ENCODE peak calls at places on chromosomes 13 and 19, in seven cellular contexts. One of them, this sample, is unnamed.

GRCh38 chr13:28872427-28873176 is 52.5 kb downstream of the MTUS2 start:
- DNase-seq in A549: no peak
- DNase-seq in heart left ventricle: no peak
- DNase-seq in ELF-1: no peak
- DNase-seq in adipocyte: no peak
- DNase-seq in NCI-H1092 treated with DMSO at 0.1 percent for 48 hours: no peak
- DNase-seq in heart right ventricle: no peak
- DNase-seq in this sample: no peak

GRCh38 chr19:51927859-51928258 is 587 bp downstream of the ZNF613 start:
- DNase-seq in A549: no peak
- DNase-seq in heart left ventricle: no peak
- DNase-seq in ELF-1: no peak
- DNase-seq in adipocyte: no peak
- DNase-seq in NCI-H1092 treated with DMSO at 0.1 percent for 48 hours: no peak
- DNase-seq in heart right ventricle: no peak
- DNase-seq in this sample: no peak

GRCh38 chr13:40064723-40065122 is 409.3 kb downstream of the COG6 start:
- DNase-seq in A549: peak
- DNase-seq in heart left ventricle: no peak
- DNase-seq in ELF-1: no peak
- DNase-seq in adipocyte: no peak
- DNase-seq in NCI-H1092 treated with DMSO at 0.1 percent for 48 hours: no peak
- DNase-seq in heart right ventricle: no peak
- DNase-seq in this sample: peak

GRCh38 chr13:30026093-30026492 is 175.7 kb upstream of the UBL3 start:
- DNase-seq in A549: no peak
- DNase-seq in heart left ventricle: no peak
- DNase-seq in ELF-1: no peak
- DNase-seq in adipocyte: peak
- DNase-seq in NCI-H1092 treated with DMSO at 0.1 percent for 48 hours: no peak
- DNase-seq in heart right ventricle: no peak
- DNase-seq in this sample: no peak

GRCh38 chr13:99416411-99417121 is 84.7 kb upstream of the TM9SF2 start:
- DNase-seq in A549: no peak
- DNase-seq in heart left ventricle: no peak
- DNase-seq in ELF-1: no peak
- DNase-seq in adipocyte: no peak
- DNase-seq in NCI-H1092 treated with DMSO at 0.1 percent for 48 hours: no peak
- DNase-seq in heart right ventricle: no peak
- DNase-seq in this sample: no peak

GRCh38 chr19:6464070-6464873 is at the start of gene CRB3:
- DNase-seq in A549: peak
- DNase-seq in heart left ventricle: no peak
- DNase-seq in ELF-1: peak
- DNase-seq in adipocyte: no peak
- DNase-seq in NCI-H1092 treated with DMSO at 0.1 percent for 48 hours: no peak
- DNase-seq in heart right ventricle: no peak
- DNase-seq in this sample: no peak

GRCh38 chr19:941292-942132 is 15.7 kb downstream of the ARID3A start:
- DNase-seq in A549: no peak
- DNase-seq in heart left ventricle: no peak
- DNase-seq in ELF-1: no peak
- DNase-seq in adipocyte: no peak
- DNase-seq in NCI-H1092 treated with DMSO at 0.1 percent for 48 hours: no peak
- DNase-seq in heart right ventricle: no peak
- DNase-seq in this sample: no peak

GRCh38 chr19:50258918-50259372 is 55.5 kb downstream of the MYH14 start:
- DNase-seq in A549: peak
- DNase-seq in heart left ventricle: no peak
- DNase-seq in ELF-1: peak
- DNase-seq in adipocyte: no peak
- DNase-seq in NCI-H1092 treated with DMSO at 0.1 percent for 48 hours: no peak
- DNase-seq in heart right ventricle: no peak
- DNase-seq in this sample: no peak

GRCh38 chr13:111850976-111851375 is 216.0 kb upstream of the SOX1 start:
- DNase-seq in A549: no peak
- DNase-seq in heart left ventricle: no peak
- DNase-seq in ELF-1: no peak
- DNase-seq in adipocyte: no peak
- DNase-seq in NCI-H1092 treated with DMSO at 0.1 percent for 48 hours: no peak
- DNase-seq in heart right ventricle: no peak
- DNase-seq in this sample: no peak

GRCh38 chr13:110677731-110678545 is 28.0 kb downstream of the CARS2 start:
- DNase-seq in A549: no peak
- DNase-seq in heart left ventricle: no peak
- DNase-seq in ELF-1: no peak
- DNase-seq in adipocyte: no peak
- DNase-seq in NCI-H1092 treated with DMSO at 0.1 percent for 48 hours: no peak
- DNase-seq in heart right ventricle: no peak
- DNase-seq in this sample: no peak

GRCh38 chr19:45913874-45914830 is at the start of gene NANOS2:
- DNase-seq in A549: peak
- DNase-seq in heart left ventricle: no peak
- DNase-seq in ELF-1: peak
- DNase-seq in adipocyte: no peak
- DNase-seq in NCI-H1092 treated with DMSO at 0.1 percent for 48 hours: no peak
- DNase-seq in heart right ventricle: no peak
- DNase-seq in this sample: no peak

GRCh38 chr13:72399351-72399750 is 328.1 kb downstream of the MZT1 start:
- DNase-seq in A549: no peak
- DNase-seq in heart left ventricle: no peak
- DNase-seq in ELF-1: no peak
- DNase-seq in adipocyte: no peak
- DNase-seq in NCI-H1092 treated with DMSO at 0.1 percent for 48 hours: no peak
- DNase-seq in heart right ventricle: no peak
- DNase-seq in this sample: no peak

GRCh38 chr19:28705008-28705407 is 507.9 kb downstream of the UQCRFS1 start:
- DNase-seq in A549: peak
- DNase-seq in heart left ventricle: no peak
- DNase-seq in ELF-1: peak
- DNase-seq in adipocyte: peak
- DNase-seq in NCI-H1092 treated with DMSO at 0.1 percent for 48 hours: no peak
- DNase-seq in heart right ventricle: no peak
- DNase-seq in this sample: peak

GRCh38 chr13:77595166-77595810 is 59.8 kb downstream of the SCEL start:
- DNase-seq in A549: no peak
- DNase-seq in heart left ventricle: no peak
- DNase-seq in ELF-1: no peak
- DNase-seq in adipocyte: no peak
- DNase-seq in NCI-H1092 treated with DMSO at 0.1 percent for 48 hours: no peak
- DNase-seq in heart right ventricle: no peak
- DNase-seq in this sample: no peak

GRCh38 chr19:9793051-9793591 is 24.6 kb upstream of the ZNF846 start:
- DNase-seq in A549: peak
- DNase-seq in heart left ventricle: peak
- DNase-seq in ELF-1: no peak
- DNase-seq in adipocyte: peak
- DNase-seq in NCI-H1092 treated with DMSO at 0.1 percent for 48 hours: no peak
- DNase-seq in heart right ventricle: peak
- DNase-seq in this sample: no peak

This sample was measured in HTR-8/SVneo.